ENCODE peak calls at places on chromosomes 4 and X, in seven cellular contexts. B, V, K, E, D, Z and I are unnamed samples.
A peak's percentile ranks its signal among the peaks of the same experiment; 100 is the strongest.

GRCh38 chr4:1171306-1172227 is 816 bp downstream of the SPON2 start:
- DNase-seq in B (peak; percentile 68), V (peak; percentile 75), K (no peak), E (no peak), Z (no peak), D (no peak), I (no peak)

GRCh38 chrX:131068945-131069719 is 11.0 kb downstream of the ARHGAP36 start:
- DNase-seq in Z (no peak), B (peak; percentile 82), E (peak; percentile 49), V (peak; percentile 80), K (peak; percentile 28), D (peak; percentile 10), I (peak; percentile 20)

GRCh38 chr4:76439491-76439890 is 4.5 kb downstream of the SHROOM3 start:
- DNase-seq in B (no peak), E (no peak), V (no peak), D (no peak), K (no peak), Z (no peak), I (no peak)

GRCh38 chrX:30593435-30594200 is 16.1 kb upstream of the TASL start:
- DNase-seq in E (no peak), D (peak; percentile 7), K (no peak), V (no peak), Z (no peak), B (no peak), I (no peak)

GRCh38 chr4:85776579-85776978 is 301.6 kb downstream of the ARHGAP24 start:
- DNase-seq in K (no peak), V (no peak), D (no peak), Z (no peak), E (no peak), B (no peak), I (no peak)

GRCh38 chr4:181968371-181968770 is 274.8 kb upstream of the TENM3 start:
- DNase-seq in Z (no peak), E (no peak), D (no peak), V (no peak), B (no peak), K (no peak), I (no peak)

GRCh38 chr4:139053909-139054308 is 38.3 kb downstream of the NOCT start:
- DNase-seq in D (no peak), K (no peak), B (no peak), V (no peak), E (no peak), Z (no peak), I (no peak)

GRCh38 chr4:14984452-14984851 is 17.8 kb upstream of the CPEB2 start:
- DNase-seq in V (no peak), K (no peak), E (no peak), B (no peak), Z (no peak), D (no peak), I (no peak)

GRCh38 chr4:74267998-74268606 is 40.2 kb upstream of the EPGN start:
- DNase-seq in D (no peak), B (no peak), Z (no peak), V (no peak), E (no peak), K (no peak), I (no peak)
- TF ChIP-seq TAF1 in D (no peak), B (no peak), Z (no peak), V (no peak), E (no peak), K (no peak), I (no peak)

DNA sequence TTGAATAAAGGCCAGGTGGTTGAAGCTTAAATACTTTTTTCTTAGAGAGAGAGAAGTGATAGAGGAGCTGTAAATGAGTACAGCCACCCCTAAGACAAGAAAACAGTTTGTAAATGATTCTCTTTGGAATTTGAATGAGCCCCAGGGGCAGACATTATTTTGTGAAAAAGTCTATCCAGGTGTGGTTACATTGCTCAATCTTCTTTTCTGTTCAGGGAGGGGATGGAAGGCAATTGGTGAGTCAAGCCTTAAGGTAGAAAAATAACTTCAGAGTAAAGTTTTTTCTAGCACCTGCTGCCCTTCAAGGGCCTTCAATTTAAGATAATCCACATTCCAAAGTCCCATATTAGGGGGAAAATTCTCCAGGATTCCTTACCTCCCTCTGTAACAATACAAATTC is 646.7 kb downstream of the PDHA2 start:
- DNase-seq in D (no peak), B (no peak), E (no peak), Z (no peak), K (no peak), V (no peak), I (no peak)
- TF ChIP-seq TAF1 in D (no peak), B (no peak), E (no peak), Z (no peak), K (no peak), V (no peak), I (no peak)

GRCh38 chr4:48639816-48640215 is 140.3 kb downstream of the FRYL start:
- DNase-seq in Z (no peak), V (no peak), D (no peak), E (no peak), K (no peak), B (no peak), I (no peak)

GRCh38 chr4:48635980-48636379 is 144.1 kb downstream of the FRYL start:
- DNase-seq in E (no peak), K (no peak), D (peak; percentile 4), V (no peak), Z (no peak), B (no peak), I (no peak)

GRCh38 chr4:48633657-48634056 is 143.6 kb downstream of the ZAR1 start:
- DNase-seq in Z (no peak), E (no peak), B (no peak), V (no peak), K (no peak), D (no peak), I (no peak)

GRCh38 chr4:48634688-48635308 is 144.7 kb downstream of the ZAR1 start:
- DNase-seq in E (no peak), K (no peak), Z (no peak), B (no peak), V (no peak), D (no peak), I (no peak)

GRCh38 chr4:48635310-48635709 is 144.8 kb downstream of the FRYL start:
- DNase-seq in B (no peak), D (peak; percentile 9), E (no peak), Z (no peak), V (no peak), K (no peak), I (no peak)
- TF ChIP-seq TAF1 in B (no peak), D (no peak), E (no peak), Z (no peak), V (no peak), K (no peak), I (no peak)

GRCh38 chr4:170672571-170672970 is 582.8 kb upstream of the AADAT start:
- DNase-seq in E (no peak), K (no peak), B (no peak), D (no peak), V (no peak), Z (no peak), I (no peak)
- TF ChIP-seq TAF1 in E (no peak), K (no peak), B (no peak), D (no peak), V (no peak), Z (no peak), I (no peak)

GRCh38 chr4:168907119-168907698 is 102.8 kb downstream of the CBR4 start:
- DNase-seq in K (no peak), V (no peak), E (no peak), Z (no peak), D (no peak), B (no peak), I (no peak)
- TF ChIP-seq TAF1 in K (no peak), V (no peak), E (no peak), Z (no peak), D (no peak), B (no peak), I (no peak)

DNA sequence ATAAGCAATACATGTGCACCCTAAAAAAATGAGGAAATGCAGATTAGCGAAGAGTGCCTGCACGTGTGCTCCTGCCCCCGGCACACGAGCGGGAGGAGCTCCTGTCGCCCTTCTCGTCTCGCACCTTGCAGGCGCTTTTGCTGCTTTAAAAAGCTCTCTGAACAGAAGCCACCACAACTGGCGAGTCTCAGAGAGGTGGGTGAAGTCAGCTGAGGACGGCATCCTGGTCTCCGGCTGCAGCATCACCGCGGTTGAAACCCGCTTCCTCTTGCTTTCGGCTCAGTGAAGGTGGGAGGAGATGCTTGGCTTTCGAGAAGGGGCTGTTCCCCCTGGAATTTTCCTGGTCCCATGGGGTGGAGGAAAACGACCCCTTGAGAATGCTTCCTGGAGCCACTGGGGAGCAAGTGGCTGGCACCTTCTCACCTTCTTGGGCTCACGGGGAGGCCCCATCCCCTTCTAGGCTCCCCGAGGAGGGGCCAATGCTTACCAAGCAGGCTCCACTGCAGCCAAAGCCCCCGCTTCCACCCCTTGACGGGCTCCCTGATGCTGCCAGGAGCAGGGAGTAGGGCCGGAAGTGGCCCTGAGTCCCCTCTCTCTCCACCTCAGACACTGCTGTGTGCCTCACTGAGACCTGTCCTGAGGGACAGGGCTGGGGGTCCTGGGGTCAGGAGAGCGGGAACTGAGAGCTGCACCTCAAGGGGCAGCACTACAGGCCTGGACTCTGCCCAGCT is 29.2 kb upstream of the MXD4 start:
- DNase-seq in V (peak; percentile 45), E (no peak), Z (no peak), K (peak; percentile 27), B (peak; percentile 37), D (no peak), I (peak; percentile 53)
- TF ChIP-seq TAF1 in V (no peak), E (no peak), Z (no peak), K (no peak), B (no peak), D (no peak), I (no peak)

GRCh38 chrX:24629701-24630100 is 17.4 kb downstream of the PCYT1B start:
- DNase-seq in E (no peak), Z (no peak), K (no peak), V (no peak), B (no peak), D (no peak), I (no peak)
- TF ChIP-seq TAF1 in E (no peak), Z (no peak), K (no peak), V (no peak), B (no peak), D (no peak), I (no peak)